ENCODE peak calls at places on chromosomes 3 and 15, in nine cellular contexts. E is hippocampal formation; W is HEK293T; J is activated naive CD4-positive, alpha-beta T cell; S is nephron progenitor cell; N is stimulated activated CD4-positive, alpha-beta T cell treated with anti-CD3 and anti-CD28 coated beads, Interleukin-2, amount 100 ng/mL, for 48 hours; O is stromal cell of bone marrow; I is activated T-helper 1 cell treated with anti-CD3 and anti-CD28 coated beads, Interleukin-12 subunit alpha, Interleukin-12 subunit beta, Interleukin-2, Interleukin-4 antibody, amounts not matched to agents 30 ng/mL and 10 ng/mL and 1 ng/mL, durations not matched to agents 14 hours and 24 hours and 36 hours; Q is gastrocnemius medialis. G is an unnamed sample.

GRCh38 chr3:128317698-128318231 is 148.9 kb downstream of the DNAJB8 start:
- DNase-seq in E (no peak), W (no peak), J (no peak), S (no peak), N (no peak), O (no peak), I (no peak), Q (peak), G (no peak)

GRCh38 chr15:39362832-39363561 is 217.9 kb upstream of the THBS1 start:
- DNase-seq in E (no peak), W (no peak), J (no peak), S (no peak), N (no peak), O (peak), I (no peak), Q (no peak), G (peak)

GRCh38 chr3:194212021-194212868 is 76.3 kb downstream of the HES1 start:
- DNase-seq in E (no peak), W (no peak), J (no peak), S (peak), N (no peak), O (no peak), I (no peak), Q (no peak), G (no peak)

GRCh38 chr3:125110016-125110875 is 54.4 kb upstream of the HEG1 start:
- DNase-seq in E (no peak), W (no peak), J (no peak), S (no peak), N (no peak), O (peak), I (no peak), Q (no peak), G (peak)

GRCh38 chr3:169256791-169257522 is 406.6 kb downstream of the MECOM start:
- DNase-seq in E (no peak), W (no peak), J (no peak), S (no peak), N (no peak), O (no peak), I (no peak), Q (no peak), G (no peak)

GRCh38 chr15:66388057-66388363 is 1.3 kb downstream of the MAP2K1 start:
- DNase-seq in E (no peak), W (no peak), J (no peak), S (no peak), N (no peak), O (no peak), I (no peak), Q (no peak), G (no peak)

GRCh38 chr3:27165348-27165747 is 203.8 kb downstream of the NEK10 start:
- DNase-seq in E (no peak), W (no peak), J (no peak), S (no peak), N (no peak), O (peak), I (no peak), Q (no peak), G (peak)

GRCh38 chr3:39183231-39184080 is 8.9 kb downstream of the XIRP1 start:
- DNase-seq in E (no peak), W (no peak), J (no peak), S (no peak), N (no peak), O (no peak), I (no peak), Q (no peak), G (no peak)

GRCh38 chr3:10935846-10936631 is 56.5 kb upstream of the SLC6A1 start:
- DNase-seq in E (no peak), W (no peak), J (no peak), S (no peak), N (no peak), O (no peak), I (no peak), Q (no peak), G (no peak)

GRCh38 chr3:38579551-38580449 is 69.7 kb downstream of the SCN5A start:
- DNase-seq in E (no peak), W (no peak), J (no peak), S (no peak), N (no peak), O (no peak), I (no peak), Q (no peak), G (no peak)

GRCh38 chr3:69121513-69121912 is 882 bp downstream of the LMOD3 start:
- DNase-seq in E (no peak), W (no peak), J (no peak), S (no peak), N (no peak), O (no peak), I (no peak), Q (no peak), G (no peak)

GRCh38 chr15:75028991-75029377 is 5.6 kb downstream of the PPCDC start:
- DNase-seq in E (no peak), W (no peak), J (no peak), S (no peak), N (no peak), O (no peak), I (no peak), Q (no peak), G (no peak)

GRCh38 chr15:47872208-47872607 is 154.9 kb downstream of the SEMA6D start:
- DNase-seq in E (no peak), W (no peak), J (no peak), S (no peak), N (no peak), O (no peak), I (no peak), Q (no peak), G (no peak)

GRCh38 chr3:187132666-187133065 is 6.6 kb downstream of the RPL39L start:
- DNase-seq in E (no peak), W (no peak), J (no peak), S (no peak), N (no peak), O (no peak), I (no peak), Q (no peak), G (no peak)

GRCh38 chr3:123618768-123619484 is 34.1 kb upstream of the HACD2 start:
- DNase-seq in E (peak), W (no peak), J (no peak), S (no peak), N (no peak), O (peak), I (no peak), Q (peak), G (no peak)

GRCh38 chr15:58409861-58410260 is 21.9 kb upstream of the LIPC start:
- DNase-seq in E (no peak), W (no peak), J (no peak), S (no peak), N (no peak), O (no peak), I (no peak), Q (no peak), G (no peak)

GRCh38 chr15:40754574-40754882 is 526 bp downstream of the RMDN3 start:
- DNase-seq in E (no peak), W (no peak), J (no peak), S (peak), N (no peak), O (no peak), I (no peak), Q (no peak), G (no peak)

GRCh38 chr3:39809995-39810595 is 686 bp downstream of the MYRIP start:
- DNase-seq in E (no peak), W (no peak), J (no peak), S (peak), N (no peak), O (no peak), I (no peak), Q (no peak), G (no peak)

GRCh38 chr3:50552598-50552997 is 14.9 kb downstream of the C3orf18 start:
- DNase-seq in E (no peak), W (no peak), J (no peak), S (no peak), N (no peak), O (no peak), I (no peak), Q (no peak), G (no peak)

GRCh38 chr3:183081459-183082183 is 17.7 kb downstream of the MCCC1 start:
- DNase-seq in E (no peak), W (no peak), J (no peak), S (no peak), N (no peak), O (no peak), I (no peak), Q (no peak), G (no peak)

GRCh38 chr15:41564286-41564959 is 5.4 kb downstream of the TYRO3 start:
- DNase-seq in E (peak), W (no peak), J (no peak), S (peak), N (no peak), O (no peak), I (no peak), Q (no peak), G (no peak)

G was measured in kidney epithelial cell.